ENCODE peak calls at places on chromosomes 1 and 21, in five cellular contexts. J is fibroblast of pulmonary artery, P is dorsolateral prefrontal cortex, I is NB4, W is psoas muscle. T is an unnamed sample.

GRCh38 chr21:44967082-44968047 is 27.5 kb downstream of the SLX9 start:
- DNase-seq in J (no peak), P (no peak), I (no peak), W (no peak), T (no peak)

GRCh38 chr1:89953072-89953626 is 41.8 kb upstream of the ZNF326 start:
- DNase-seq in I (peak), P (no peak), W (no peak), J (peak), T (no peak)

GRCh38 chr1:230858918-230859819 is 9.2 kb downstream of the C1orf198 start:
- DNase-seq in J (peak), W (no peak), I (no peak), P (peak), T (no peak)

GRCh38 chr1:39799770-39800470 is 11.3 kb upstream of the BMP8B start:
- DNase-seq in J (peak), P (peak), W (peak), I (peak), T (peak)

GRCh38 chr1:48767957-48768510 is 8.7 kb downstream of the BEND5 start:
- DNase-seq in W (no peak), J (no peak), P (no peak), I (peak), T (no peak)

GRCh38 chr1:209601809-209602657 is 18.5 kb downstream of the CAMK1G start:
- DNase-seq in W (no peak), J (peak), P (peak), I (peak), T (no peak)

GRCh38 chr1:151716771-151717631 is at the start of gene CELF3:
- DNase-seq in P (no peak), J (peak), W (no peak), I (peak), T (peak)

GRCh38 chr21:45022736-45023135 is 51.6 kb upstream of the ADARB1 start:
- DNase-seq in I (no peak), W (no peak), J (no peak), P (no peak), T (no peak)

GRCh38 chr1:52676249-52676903 is 21.8 kb downstream of the COA7 start:
- DNase-seq in P (no peak), W (peak), I (no peak), J (no peak), T (no peak)

GRCh38 chr1:8169364-8170058 is 143.4 kb upstream of the ERRFI1 start:
- DNase-seq in I (no peak), J (peak), W (no peak), P (no peak), T (peak)

GRCh38 chr1:221327954-221328353 is 413.9 kb downstream of the DUSP10 start:
- DNase-seq in W (no peak), P (no peak), J (no peak), I (no peak), T (no peak)

GRCh38 chr1:12186277-12186985 is 19.6 kb downstream of the TNFRSF1B start:
- DNase-seq in P (no peak), I (no peak), J (no peak), W (no peak), T (no peak)

GRCh38 chr1:53582211-53583020 is 123.2 kb downstream of the DMRTB1 start:
- DNase-seq in W (no peak), I (no peak), P (no peak), J (no peak), T (no peak)

GRCh38 chr1:3940081-3940755 is 40.1 kb upstream of the C1orf174 start:
- DNase-seq in J (no peak), W (no peak), P (no peak), I (no peak), T (no peak)

GRCh38 chr1:175493321-175493998 is 249.9 kb downstream of the TNR start:
- DNase-seq in I (no peak), P (no peak), J (no peak), W (no peak), T (no peak)

GRCh38 chr1:201456499-201457309 is 12.3 kb downstream of the PHLDA3 start:
- DNase-seq in I (peak), P (no peak), J (peak), W (peak), T (no peak)

GRCh38 chr1:47594627-47595026 is 156.8 kb downstream of the FOXD2 start:
- DNase-seq in J (no peak), P (no peak), I (no peak), W (no peak), T (no peak)

GRCh38 chr1:159000627-159001026 is 9.1 kb upstream of the IFI16 start:
- DNase-seq in W (peak), P (peak), I (no peak), J (peak), T (peak)

GRCh38 chr1:223031690-223032601 is 111.1 kb downstream of the TLR5 start:
- DNase-seq in W (peak), J (peak), I (no peak), P (no peak), T (no peak)

GRCh38 chr1:5661196-5662130 is 330.8 kb downstream of the NPHP4 start:
- DNase-seq in J (no peak), I (no peak), P (no peak), W (no peak), T (no peak)

GRCh38 chr1:243924188-243924587 is 74.1 kb upstream of the AKT3 start:
- DNase-seq in W (no peak), P (no peak), J (peak), I (no peak), T (no peak)

GRCh38 chr1:186829679-186830587 is 1.2 kb downstream of the PLA2G4A start:
- DNase-seq in I (no peak), J (no peak), P (no peak), W (no peak), T (no peak)

GRCh38 chr1:20685739-20686138 is 24.6 kb upstream of the DDOST start:
- DNase-seq in P (no peak), W (no peak), I (no peak), J (no peak), T (no peak)

GRCh38 chr1:28258628-28259251 is 578 bp upstream of the SESN2 start:
- DNase-seq in P (no peak), J (peak), I (peak), W (no peak), T (no peak)

GRCh38 chr21:10521091-10521598 is at the start of gene TPTE:
- DNase-seq in W (no peak), P (no peak), J (no peak), I (no peak), T (no peak)

GRCh38 chr1:153750026-153750995 is 22.5 kb downstream of the INTS3 start:
- DNase-seq in J (peak), I (no peak), P (no peak), W (no peak), T (no peak)

GRCh38 chr1:182163821-182164223 is 102.3 kb upstream of the ZNF648 start:
- DNase-seq in J (no peak), P (no peak), I (no peak), W (peak), T (no peak)

GRCh38 chr1:30743584-30744059 is 14.0 kb downstream of the LAPTM5 start:
- DNase-seq in W (no peak), J (no peak), P (no peak), I (no peak), T (no peak)

GRCh38 chr1:8349961-8350360 is 32.0 kb downstream of the SLC45A1 start:
- DNase-seq in J (peak), I (no peak), P (no peak), W (peak), T (no peak)

GRCh38 chr1:214107322-214108096 is 119.7 kb downstream of the PROX1 start:
- DNase-seq in W (no peak), J (peak), P (no peak), I (no peak), T (no peak)

GRCh38 chr1:183841550-183841949 is 36.6 kb downstream of the RGL1 start:
- DNase-seq in I (no peak), W (no peak), J (no peak), P (no peak), T (no peak)

GRCh38 chr1:222464841-222465210 is 83.1 kb downstream of the HHIPL2 start:
- DNase-seq in W (peak), I (peak), P (peak), J (peak), T (peak)

GRCh38 chr1:180248731-180249681 is 18.9 kb downstream of the LHX4 start:
- DNase-seq in W (no peak), J (no peak), P (no peak), I (peak), T (peak)

GRCh38 chr1:155591770-155592169 is 18.2 kb upstream of the MSTO1 start:
- DNase-seq in J (peak), I (peak), W (no peak), P (no peak), T (no peak)

GRCh38 chr21:29238052-29238966 is 60.4 kb upstream of the BACH1 start:
- DNase-seq in J (peak), I (no peak), P (no peak), W (no peak), T (no peak)

GRCh38 chr21:33158654-33159053 is 71.1 kb upstream of the IFNAR2 start:
- DNase-seq in W (no peak), I (no peak), J (no peak), P (no peak), T (no peak)

GRCh38 chr1:183877321-183877720 is 72.4 kb downstream of the RGL1 start:
- DNase-seq in W (peak), P (peak), I (no peak), J (peak), T (no peak)

GRCh38 chr1:171740987-171741871 is 636 bp downstream of the VAMP4 start:
- DNase-seq in I (peak), W (peak), P (no peak), J (peak), T (peak)

GRCh38 chr1:228139931-228140723 is at the start of gene GUK1:
- DNase-seq in J (peak), W (peak), I (peak), P (peak), T (peak)
- TF ChIP-seq CTCF in J (no peak), W (no peak), I (no peak), P (peak), T (peak)

GRCh38 chr1:18951416-18951815 is 5.1 kb downstream of the IFFO2 start:
- DNase-seq in J (no peak), W (no peak), P (no peak), I (peak), T (no peak)
- H3K4me3 ChIP-seq in J (no peak), W (peak), P (peak), I (no peak), T (no peak)

DNA sequence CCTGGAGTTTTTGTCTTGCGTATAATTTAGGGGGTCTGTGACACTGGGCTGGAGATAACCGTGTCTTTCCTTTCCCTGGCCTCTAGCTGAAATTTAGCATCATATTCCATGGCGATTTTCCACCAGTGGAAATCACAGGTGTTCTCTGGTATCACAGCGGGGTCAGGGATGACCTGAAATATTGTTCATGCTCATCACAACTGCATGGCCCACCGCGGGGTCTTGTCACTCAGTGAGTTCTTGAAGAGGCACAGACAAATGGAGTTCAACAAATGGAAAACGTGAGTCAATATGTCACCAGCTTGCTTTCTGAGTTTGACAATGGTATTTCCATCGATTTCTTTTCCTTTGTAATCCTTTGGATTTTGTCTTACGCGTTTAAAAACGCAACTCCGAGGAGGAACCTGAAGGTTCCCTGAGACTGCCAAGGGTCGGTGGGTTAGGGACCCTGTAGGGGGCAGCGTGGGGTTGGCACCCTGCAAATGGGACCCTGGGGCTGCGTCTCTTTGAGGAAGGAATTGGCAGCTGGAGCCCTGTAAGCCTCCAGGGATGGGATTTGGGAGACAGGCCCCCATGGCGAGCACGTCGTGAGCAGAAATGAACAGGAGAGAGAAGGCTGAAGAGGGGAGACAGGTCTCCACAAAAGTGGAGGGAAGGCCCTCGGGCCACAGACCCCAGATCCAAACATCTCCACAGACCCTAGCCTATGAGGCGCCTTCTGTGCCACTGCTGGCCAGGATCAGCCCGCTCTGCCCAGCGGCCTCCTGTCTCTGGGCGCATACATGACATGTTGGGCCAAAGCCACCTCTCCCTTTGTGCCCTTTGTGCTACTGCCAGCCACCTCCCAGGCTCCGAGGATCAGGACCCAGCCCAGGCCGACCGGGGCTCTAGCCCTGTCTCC is 32.1 kb upstream of the RUNX3 start:
- DNase-seq in P (no peak), I (peak), W (no peak), J (no peak), T (peak)
- TF ChIP-seq CTCF in P (no peak), I (peak), W (no peak), J (no peak), T (no peak)

GRCh38 chr1:38006008-38006828 is 904 bp upstream of the FHL3 start:
- DNase-seq in W (peak), I (no peak), J (no peak), P (no peak), T (no peak)
- H3K4me3 ChIP-seq in W (peak), I (peak), J (peak), P (peak), T (peak)

DNA sequence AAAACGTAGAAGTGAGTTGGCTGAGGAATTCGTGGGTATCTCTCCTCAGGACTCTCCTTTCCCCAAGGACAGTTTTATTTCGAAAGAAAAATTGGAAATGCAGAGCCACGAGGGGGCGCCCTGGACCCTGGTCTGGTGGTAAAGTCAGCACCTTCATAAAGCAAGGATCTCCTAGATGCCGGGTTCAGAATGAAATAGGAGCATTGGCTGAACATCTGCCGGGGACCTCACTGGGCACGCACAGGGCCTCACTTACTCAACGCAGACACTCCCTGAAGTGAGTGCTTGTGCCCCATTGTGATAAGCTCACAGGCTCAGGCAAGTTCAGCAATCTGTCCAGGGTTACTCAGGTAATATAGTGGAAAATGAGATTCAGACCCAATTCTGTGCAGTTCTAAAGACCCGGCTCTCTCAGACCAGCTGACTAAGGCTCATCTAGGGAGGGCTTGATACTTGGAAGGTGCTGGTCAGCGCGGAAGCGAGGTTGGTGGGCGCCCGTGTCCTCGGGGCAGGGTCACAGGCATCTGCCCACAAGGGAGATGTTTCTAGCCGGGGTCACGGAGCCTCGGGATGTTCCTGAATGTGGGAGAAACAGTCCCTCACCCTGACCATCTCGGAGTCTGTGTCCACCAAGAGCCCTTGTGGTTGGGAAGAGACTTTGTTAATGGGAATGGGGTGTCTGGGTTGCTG is 55.7 kb upstream of the ETV3 start:
- DNase-seq in P (peak), I (peak), W (peak), J (peak), T (peak)
- TF ChIP-seq CTCF in P (peak), I (peak), W (peak), J (peak), T (peak)

DNA sequence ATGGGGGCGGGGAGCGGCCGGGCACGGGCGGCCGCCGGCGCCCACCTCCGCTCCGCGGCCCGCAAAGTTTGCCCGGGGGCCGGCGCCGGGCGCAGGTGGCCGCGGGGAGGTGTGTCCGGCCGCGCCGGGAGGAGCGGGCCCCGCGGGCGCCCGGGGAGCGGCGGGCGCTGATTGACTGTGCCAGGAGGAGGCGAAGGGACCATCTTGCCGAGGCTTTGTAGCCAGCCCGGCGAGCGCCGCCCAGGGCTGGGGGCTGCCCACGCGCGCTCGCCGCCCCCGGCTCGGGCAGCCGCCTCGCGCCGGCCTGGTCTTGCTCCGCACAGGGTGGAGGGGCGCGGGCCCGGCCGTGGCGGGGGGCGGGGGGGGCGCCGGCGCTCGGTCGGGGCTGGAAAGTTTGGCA is 432 bp downstream of the EPHB2 start:
- DNase-seq in P (no peak), W (no peak), J (no peak), I (no peak), T (no peak)
- H3K4me3 ChIP-seq in P (peak), W (peak), J (peak), I (no peak), T (peak)

GRCh38 chr1:160534823-160535605 is 12.0 kb upstream of the SLAMF6 start:
- DNase-seq in W (no peak), P (no peak), I (no peak), J (no peak), T (no peak)
- TF ChIP-seq CTCF in W (no peak), P (no peak), I (no peak), J (no peak), T (no peak)

DNA sequence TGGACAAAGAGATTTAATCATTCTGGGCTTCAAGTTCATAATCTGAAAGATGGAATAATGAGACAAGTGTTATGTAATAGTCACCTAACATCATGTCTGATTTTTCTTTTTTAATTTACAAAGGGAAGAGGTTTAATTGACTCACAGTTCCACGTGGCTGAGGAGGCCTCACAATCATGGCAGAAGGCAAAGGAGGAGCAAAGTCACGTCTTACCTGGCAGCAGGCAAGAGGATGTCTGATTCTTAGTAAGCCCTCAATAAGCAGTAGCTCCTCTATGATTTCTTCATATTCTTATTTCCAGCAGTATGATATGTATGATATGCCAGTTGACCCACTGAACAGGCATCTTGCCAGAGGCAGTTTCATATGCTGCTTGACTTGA is 152.7 kb downstream of the S1PR1 start:
- DNase-seq in P (no peak), W (no peak), J (no peak), I (no peak), T (no peak)
- H3K4me3 ChIP-seq in P (no peak), W (no peak), J (no peak), I (no peak), T (no peak)

GRCh38 chr1:15881961-15882360 is 34.5 kb downstream of the SPEN start:
- DNase-seq in J (no peak), P (no peak), I (no peak), W (no peak), T (no peak)

GRCh38 chr1:15870421-15870820 is 22.9 kb downstream of the SPEN start:
- DNase-seq in I (no peak), P (no peak), J (peak), W (no peak), T (no peak)

DNA sequence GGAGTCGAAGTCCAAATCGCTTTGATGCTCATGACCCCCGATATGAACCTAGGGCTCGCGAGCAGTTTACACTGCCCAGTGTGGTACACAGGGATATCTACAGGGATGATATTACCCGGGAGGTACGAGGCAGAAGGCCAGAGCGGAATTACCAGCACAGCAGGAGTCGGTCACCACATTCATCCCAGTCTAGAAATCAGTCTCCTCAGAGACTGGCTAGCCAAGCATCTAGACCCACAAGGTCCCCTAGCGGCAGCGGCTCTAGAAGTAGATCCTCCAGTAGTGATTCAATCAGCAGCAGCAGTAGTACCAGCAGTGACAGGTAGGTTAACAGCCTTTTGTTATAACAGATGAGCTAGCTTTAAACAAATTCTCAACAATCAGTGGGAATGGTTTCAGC is 28.9 kb downstream of the SPEN start:
- DNase-seq in P (no peak), I (no peak), J (peak), W (no peak), T (no peak)
- TF ChIP-seq CTCF in P (peak), I (no peak), J (peak), W (peak), T (no peak)

GRCh38 chr1:193184776-193185175 is 1.6 kb downstream of the B3GALT2 start:
- DNase-seq in W (no peak), J (no peak), I (no peak), P (no peak), T (no peak)
- H3K4me3 ChIP-seq in W (no peak), J (no peak), I (no peak), P (peak), T (no peak)